ENCODE peak calls at places on chromosome 3, in ten cellular contexts. D is stomach, S is tibial nerve, G is spleen, I is fibroblast of mammary gland, L is GM12865, H is cardiac fibroblast, R is A549, U is lower lobe of right lung, F is MM.1S. M is an unnamed sample.

GRCh38 chr3:182891364-182891763 is 89.0 kb downstream of the DCUN1D1 start:
- DNase-seq in H (no peak), G (no peak), L (no peak), R (no peak), U (no peak), I (no peak), D (no peak), S (no peak), F (no peak), M (no peak)

GRCh38 chr3:28846948-28847527 is 433.8 kb upstream of the RBMS3 start:
- DNase-seq in F (no peak), I (no peak), R (no peak), D (no peak), U (no peak), L (no peak), G (no peak), H (no peak), S (no peak), M (no peak)

GRCh38 chr3:171850968-171851600 is 7.9 kb downstream of the TMEM212 start:
- DNase-seq in R (no peak), F (no peak), G (no peak), I (no peak), L (no peak), D (no peak), U (no peak), H (no peak), S (no peak), M (no peak)

GRCh38 chr3:134517796-134518195 is 31.9 kb downstream of the CEP63 start:
- DNase-seq in R (no peak), U (no peak), L (no peak), G (no peak), I (peak; percentile 40), S (no peak), D (no peak), H (peak; percentile 53), F (no peak), M (no peak)

GRCh38 chr3:50602675-50603191 is 8.8 kb downstream of the CISH start:
- DNase-seq in D (peak; percentile 66), G (no peak), I (no peak), F (no peak), L (no peak), U (no peak), H (no peak), R (no peak), S (no peak), M (peak; percentile 90)

GRCh38 chr3:170532573-170532972 is 53.3 kb downstream of the SLC7A14 start:
- DNase-seq in U (no peak), L (no peak), F (peak; percentile 24), G (no peak), D (no peak), H (no peak), R (no peak), I (no peak), S (no peak), M (no peak)

GRCh38 chr3:63193647-63194046 is 84.5 kb upstream of the SYNPR start:
- DNase-seq in S (no peak), U (no peak), F (peak; percentile 48), G (no peak), R (no peak), H (peak; percentile 46), L (peak; percentile 2), I (peak; percentile 50), D (no peak), M (peak; percentile 34)

GRCh38 chr3:190554197-190554596 is 40.3 kb downstream of the IL1RAP start:
- DNase-seq in L (no peak), G (no peak), F (no peak), R (no peak), H (no peak), D (no peak), S (no peak), U (no peak), I (no peak), M (no peak)

GRCh38 chr3:44326515-44326914 is 12.1 kb upstream of the TCAIM start:
- DNase-seq in F (no peak), L (no peak), D (no peak), H (no peak), R (no peak), I (no peak), G (no peak), U (no peak), S (no peak), M (no peak)

GRCh38 chr3:5191555-5192304 is 4.2 kb downstream of the EDEM1 start:
- DNase-seq in G (no peak), S (no peak), R (no peak), I (no peak), L (peak; percentile 54), D (no peak), F (peak; percentile 43), H (no peak), U (no peak), M (no peak)
- H3K4me3 ChIP-seq in G (no peak overlapping the region), S (no peak overlapping the region), R (no peak overlapping the region), I (no peak overlapping the region), L (peak overlapping the region; percentile 94), D (no peak overlapping the region), F (peak overlapping the region; percentile 95), H (no peak overlapping the region), U (no peak overlapping the region), M (no peak overlapping the region)

GRCh38 chr3:98801042-98801747 is 38.1 kb downstream of the ST3GAL6 start:
- DNase-seq in D (no peak), I (no peak), H (no peak), U (no peak), R (no peak), L (no peak), G (no peak), F (no peak), S (no peak), M (no peak)

GRCh38 chr3:98800401-98800800 is 37.3 kb downstream of the ST3GAL6 start:
- DNase-seq in D (no peak), R (no peak), I (no peak), S (no peak), G (no peak), U (no peak), F (no peak), L (no peak), H (no peak), M (peak; percentile 63)

GRCh38 chr3:98797905-98798304 is 34.8 kb downstream of the ST3GAL6 start:
- DNase-seq in G (no peak), R (no peak), L (no peak), U (no peak), S (no peak), H (no peak), I (no peak), F (no peak), D (no peak), M (peak; percentile 86)

GRCh38 chr3:98799479-98799878 is 36.3 kb downstream of the ST3GAL6 start:
- DNase-seq in S (no peak), D (no peak), H (no peak), F (no peak), R (no peak), L (no peak), I (no peak), U (no peak), G (no peak), M (peak; percentile 53)

DNA sequence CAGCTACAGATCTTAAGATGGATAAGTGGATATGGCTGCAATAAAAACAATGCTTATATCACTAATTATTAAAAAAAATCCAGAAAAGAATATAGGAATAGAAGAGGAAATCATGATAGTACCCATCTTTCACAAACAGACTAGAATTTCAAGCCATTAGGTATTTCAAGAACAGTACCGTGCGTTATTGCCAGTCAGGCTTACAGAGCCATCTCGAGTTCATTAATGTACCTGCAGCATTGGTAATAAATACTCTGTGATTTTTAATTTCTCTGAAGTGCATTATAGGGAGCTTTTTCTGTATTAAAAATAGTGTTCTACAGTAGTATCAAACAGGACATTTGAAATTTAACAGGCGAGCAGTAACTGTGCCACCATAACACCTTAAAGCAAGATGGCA is 35.7 kb downstream of the ST3GAL6 start:
- DNase-seq in F (no peak), H (no peak), U (no peak), D (no peak), R (no peak), L (peak; percentile 29), G (no peak), I (no peak), S (no peak), M (no peak)
- TF ChIP-seq CTCF in F (peak; percentile 19), H (no peak), U (no peak), D (no peak), R (no peak), L (peak; percentile 33), G (no peak), I (no peak), S (no peak), M (no peak)

GRCh38 chr3:149224736-149225594 is 3.3 kb upstream of the CP start:
- DNase-seq in I (peak; percentile 70), H (peak; percentile 95), R (peak; percentile 51), U (no peak), L (peak; percentile 90), F (peak; percentile 78), S (no peak), G (no peak), D (no peak), M (peak; percentile 89)
- H3K4me3 ChIP-seq in I (peak overlapping the region; percentile 40), H (peak overlapping the region; percentile 29), R (peak overlapping the region; percentile 31), U (peak overlapping the region; percentile 43), L (peak overlapping the region; percentile 58), F (peak overlapping the region; percentile 65), S (peak overlapping the region; percentile 40), G (peak overlapping the region; percentile 6), D (peak overlapping the region; percentile 33), M (peak overlapping the region; percentile 34)

GRCh38 chr3:123939706-123940105 is 21.3 kb downstream of the CCDC14 start:
- DNase-seq in F (no peak), G (no peak), S (no peak), U (no peak), I (no peak), L (no peak), R (no peak), H (no peak), D (no peak), M (no peak)

GRCh38 chr3:123936400-123936799 is 24.6 kb downstream of the CCDC14 start:
- DNase-seq in U (no peak), D (no peak), L (no peak), G (no peak), R (no peak), S (no peak), H (no peak), F (no peak), I (no peak), M (no peak)

GRCh38 chr3:123935830-123936229 is 25.2 kb downstream of the CCDC14 start:
- DNase-seq in I (no peak), H (no peak), S (no peak), D (no peak), L (no peak), G (no peak), U (no peak), R (no peak), F (no peak), M (no peak)

DNA sequence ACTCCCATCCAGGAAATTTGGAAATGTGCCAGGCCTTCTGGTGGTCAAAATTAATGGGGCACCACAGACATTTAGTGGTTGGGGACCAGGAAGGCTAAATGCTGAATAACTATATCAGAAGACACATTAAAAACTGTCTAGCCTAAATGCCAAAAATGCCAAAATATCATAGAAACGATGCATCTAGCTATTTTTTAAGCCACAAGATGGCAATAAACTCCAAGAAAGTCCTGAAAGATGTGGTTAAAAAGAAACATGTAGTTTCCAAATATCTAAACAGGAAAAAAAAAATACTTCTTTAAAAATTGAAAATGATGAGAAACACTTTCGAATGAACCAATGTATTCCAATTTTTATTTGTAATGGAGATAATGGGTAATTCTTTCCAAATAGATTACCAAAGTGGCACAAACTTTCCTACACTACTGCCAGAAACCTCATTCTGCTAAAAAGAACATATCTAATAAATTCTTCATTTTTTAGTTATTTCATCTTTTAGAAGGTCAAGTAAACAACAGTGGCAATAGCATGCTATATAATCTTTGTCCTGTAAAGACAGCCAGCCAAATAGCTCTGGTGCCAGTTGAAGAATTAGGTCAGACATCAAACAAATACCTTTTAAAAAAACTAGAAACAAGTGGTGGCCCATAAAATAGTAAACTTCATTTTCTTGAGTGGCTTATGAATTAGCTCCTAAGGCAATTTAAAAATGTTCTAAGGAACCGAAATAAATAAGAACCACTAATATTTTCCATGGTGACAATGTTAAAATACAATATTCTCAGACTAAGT is 19.7 kb downstream of the CCDC14 start:
- DNase-seq in L (no peak), I (peak; percentile 25), F (no peak), S (no peak), R (no peak), H (no peak), U (no peak), D (no peak), G (no peak), M (no peak)
- TF ChIP-seq CTCF in L (no peak), I (peak; percentile 23), F (peak; percentile 20), S (no peak), R (peak; percentile 25), H (no peak), U (peak; percentile 14), D (peak; percentile 20), G (peak; percentile 19), M (peak; percentile 14)

M was measured in epithelial cell of esophagus.